ENCODE peak calls at places on chromosome 13, in ten cellular contexts. D is A549, I is ascending aorta, L is Peyer's patch, E is ACHN, X is Daoy, H is caudate nucleus, Y is uterus, O is psoas muscle, Q is endothelial cell of umbilical vein. B is an unnamed sample.

GRCh38 chr13:84641491-84641890 is 759.2 kb upstream of the SLITRK1 start:
- DNase-seq in D (no peak), I (no peak), L (no peak), E (peak; percentile 42), X (no peak), H (no peak), Y (no peak), O (no peak), Q (no peak), B (no peak)

GRCh38 chr13:97043302-97043701 is 49.0 kb upstream of the OXGR1 start:
- DNase-seq in D (no peak), I (no peak), L (no peak), E (no peak), X (peak; percentile 4), H (no peak), Y (no peak), O (no peak), Q (peak; percentile 74), B (no peak)

GRCh38 chr13:34127523-34127922 is 309.6 kb downstream of the RFC3 start:
- DNase-seq in D (no peak), I (no peak), L (no peak), E (no peak), X (no peak), H (no peak), Y (no peak), O (no peak), Q (no peak), B (no peak)

GRCh38 chr13:100490692-100491091 is 97.9 kb downstream of the GGACT start:
- DNase-seq in D (no peak), I (no peak), L (no peak), E (no peak), X (no peak), H (no peak), Y (no peak), O (no peak), Q (no peak), B (no peak)

GRCh38 chr13:51050021-51050886 is 60.8 kb downstream of the C13orf42 start:
- DNase-seq in D (no peak), I (no peak), L (no peak), E (no peak), X (no peak), H (no peak), Y (no peak), O (no peak), Q (no peak), B (no peak)

GRCh38 chr13:81990652-81991051 is 1649.7 kb upstream of the SPRY2 start:
- DNase-seq in D (no peak), I (no peak), L (no peak), E (no peak), X (no peak), H (no peak), Y (no peak), O (no peak), Q (no peak), B (no peak)

GRCh38 chr13:60139272-60139671 is 24.5 kb downstream of the DIAPH3 start:
- DNase-seq in D (no peak), I (no peak), L (no peak), E (no peak), X (no peak), H (no peak), Y (no peak), O (no peak), Q (no peak), B (no peak)

GRCh38 chr13:26985285-26985878 is 186.2 kb downstream of the USP12 start:
- DNase-seq in D (peak; percentile 77), I (peak; percentile 88), L (peak; percentile 80), E (peak; percentile 67), X (peak; percentile 75), H (peak; percentile 71), Y (peak; percentile 78), O (no peak), Q (peak; percentile 77), B (peak; percentile 90)

GRCh38 chr13:21297914-21298831 is 121.7 kb downstream of the MRPL57 start:
- DNase-seq in D (peak; percentile 89), I (peak; percentile 89), L (peak; percentile 79), E (peak; percentile 88), X (peak; percentile 91), H (peak; percentile 82), Y (peak; percentile 73), O (peak; percentile 84), Q (peak; percentile 90), B (peak; percentile 92)

GRCh38 chr13:32731576-32731975 is 145.3 kb downstream of the PDS5B start:
- DNase-seq in D (peak; percentile 44), I (no peak), L (no peak), E (peak; percentile 14), X (no peak), H (no peak), Y (no peak), O (no peak), Q (peak; percentile 71), B (no peak)

GRCh38 chr13:33388254-33388998 is 102.9 kb upstream of the STARD13 start:
- DNase-seq in D (peak; percentile 14), I (no peak), L (no peak), E (peak; percentile 1), X (peak; percentile 3), H (no peak), Y (no peak), O (no peak), Q (no peak), B (no peak)

GRCh38 chr13:97544041-97544765 is 110.2 kb downstream of the RAP2A start:
- DNase-seq in D (no peak), I (no peak), L (no peak), E (no peak), X (no peak), H (no peak), Y (no peak), O (no peak), Q (no peak), B (no peak)

GRCh38 chr13:72808917-72809500 is 27.1 kb downstream of the PIBF1 start:
- DNase-seq in D (peak; percentile 9), I (no peak), L (no peak), E (peak; percentile 22), X (no peak), H (no peak), Y (no peak), O (no peak), Q (peak; percentile 25), B (peak; percentile 38)

GRCh38 chr13:27442071-27442647 is 8.2 kb downstream of the MTIF3 start:
- DNase-seq in D (no peak), I (no peak), L (peak; percentile 55), E (no peak), X (no peak), H (no peak), Y (no peak), O (no peak), Q (no peak), B (peak; percentile 91)